ENCODE peak calls at places on chromosome 22, in six cellular contexts. B is HCT116, K is SK-N-SH, R is HepG2, L is GM12878, G is K562. D is an unnamed sample.

GRCh38 chr22:19797631-19798319 is 37.2 kb downstream of the TBX1 start:
- DNase-seq in B (no peak), K (no peak), R (no peak), L (no peak), G (no peak), D (no peak)

GRCh38 chr22:35299217-35299716 is 427 bp upstream of the TOM1 start:
- DNase-seq in B (no peak), K (peak; percentile 60), R (no peak), L (no peak), G (no peak), D (no peak)

GRCh38 chr22:30439836-30440235 is 14.3 kb downstream of the MTFP1 start:
- DNase-seq in B (no peak), K (no peak), R (no peak), L (no peak), G (no peak), D (no peak)

GRCh38 chr22:19941365-19942070 is at the start of the genes COMT and TXNRD2:
- DNase-seq in B (no peak), K (peak; percentile 96), R (no peak), L (no peak), G (peak; percentile 100), D (peak; percentile 57)

GRCh38 chr22:30238661-30239420 is 7.7 kb downstream of the LIF start:
- DNase-seq in B (no peak), K (no peak), R (no peak), L (no peak), G (peak; percentile 55), D (no peak)

GRCh38 chr22:36383110-36383581 is 4.6 kb downstream of the MYH9 start:
- DNase-seq in B (no peak), K (no peak), R (no peak), L (peak; percentile 89), G (peak; percentile 41), D (peak; percentile 75)

GRCh38 chr22:46737105-46737975 is 712 bp downstream of the CERK start:
- DNase-seq in B (no peak), K (no peak), R (no peak), L (no peak), G (peak; percentile 54), D (no peak)

GRCh38 chr22:19943665-19944026 is 2.0 kb upstream of the TXNRD2 start:
- DNase-seq in B (no peak), K (peak; percentile 46), R (peak; percentile 61), L (no peak), G (peak; percentile 76), D (peak; percentile 30)

GRCh38 chr22:46001426-46002106 is 24.6 kb upstream of the WNT7B start:
- DNase-seq in B (no peak), K (no peak), R (no peak), L (no peak), G (no peak), D (no peak)

GRCh38 chr22:44293034-44293433 is 19.7 kb downstream of the SHISAL1 start:
- DNase-seq in B (no peak), K (no peak), R (no peak), L (no peak), G (no peak), D (no peak)

GRCh38 chr22:36925388-36926290 is 12.2 kb downstream of the CSF2RB start:
- DNase-seq in B (no peak), K (no peak), R (no peak), L (no peak), G (no peak), D (no peak)

GRCh38 chr22:41234815-41235687 is 5.7 kb downstream of the CHADL start:
- DNase-seq in B (no peak), K (no peak), R (peak; percentile 82), L (no peak), G (no peak), D (no peak)

GRCh38 chr22:23107487-23108323 is 34.1 kb downstream of the RSPH14 start:
- DNase-seq in B (no peak), K (no peak), R (no peak), L (no peak), G (no peak), D (no peak)

GRCh38 chr22:20324139-20324516 is 4.3 kb upstream of the DGCR6L start:
- DNase-seq in B (no peak), K (no peak), R (peak; percentile 0), L (no peak), G (no peak), D (no peak)

GRCh38 chr22:36856121-36856791 is 4.5 kb upstream of the NCF4 start:
- DNase-seq in B (peak; percentile 73), K (peak; percentile 89), R (peak; percentile 66), L (no peak), G (peak; percentile 77), D (peak; percentile 88)

GRCh38 chr22:23110922-23111527 is 30.8 kb downstream of the RSPH14 start:
- DNase-seq in B (no peak), K (no peak), R (no peak), L (no peak), G (peak; percentile 54), D (no peak)

GRCh38 chr22:47050601-47051051 is 288.2 kb downstream of the TBC1D22A start:
- DNase-seq in B (no peak), K (no peak), R (no peak), L (no peak), G (no peak), D (no peak)

GRCh38 chr22:47196881-47197701 is 434.6 kb downstream of the TBC1D22A start:
- DNase-seq in B (no peak), K (no peak), R (no peak), L (no peak), G (no peak), D (no peak)

GRCh38 chr22:26586556-26587325 is 3.2 kb downstream of the TPST2 start:
- DNase-seq in B (no peak), K (no peak), R (no peak), L (no peak), G (no peak), D (no peak)

GRCh38 chr22:36595154-36595553 is 66.2 kb upstream of the EIF3D start:
- DNase-seq in B (no peak), K (no peak), R (no peak), L (no peak), G (no peak), D (no peak)

GRCh38 chr22:45317551-45318167 is 7.9 kb downstream of the FAM118A start:
- DNase-seq in B (no peak), K (peak; percentile 70), R (no peak), L (no peak), G (no peak), D (peak; percentile 10)

GRCh38 chr22:29263791-29264216 is 4.0 kb downstream of the RHBDD3 start:
- DNase-seq in B (no peak), K (peak; percentile 9), R (no peak), L (no peak), G (no peak), D (no peak)

GRCh38 chr22:20456722-20457076 is 19.1 kb upstream of the SCARF2 start:
- DNase-seq in B (no peak), K (no peak), R (no peak), L (no peak), G (no peak), D (no peak)

GRCh38 chr22:36125994-36126531 is 34.5 kb downstream of the APOL3 start:
- DNase-seq in B (no peak), K (no peak), R (no peak), L (no peak), G (no peak), D (no peak)

GRCh38 chr22:29003975-29004646 is 57.5 kb downstream of the C22orf31 start:
- DNase-seq in B (no peak), K (no peak), R (peak; percentile 43), L (no peak), G (no peak), D (peak; percentile 58)

GRCh38 chr22:31286360-31287255 is 5.7 kb downstream of the PIK3IP1 start:
- DNase-seq in B (no peak), K (no peak), R (no peak), L (no peak), G (no peak), D (no peak)

GRCh38 chr22:21835378-21835777 is 32.1 kb downstream of the MAPK1 start:
- DNase-seq in B (no peak), K (no peak), R (no peak), L (no peak), G (no peak), D (no peak)

GRCh38 chr22:21834869-21835268 is 32.6 kb downstream of the MAPK1 start:
- DNase-seq in B (no peak), K (no peak), R (no peak), L (peak; percentile 23), G (no peak), D (no peak)

GRCh38 chr22:21829523-21829922 is 37.9 kb downstream of the MAPK1 start:
- DNase-seq in B (no peak), K (no peak), R (no peak), L (no peak), G (no peak), D (no peak)

GRCh38 chr22:21828268-21828638 is 39.2 kb downstream of the MAPK1 start:
- DNase-seq in B (no peak), K (no peak), R (no peak), L (no peak), G (no peak), D (no peak)

GRCh38 chr22:21832291-21833290 is 34.9 kb downstream of the MAPK1 start:
- DNase-seq in B (no peak), K (no peak), R (no peak), L (no peak), G (peak; percentile 74), D (no peak)
- TF ChIP-seq JUND in B (no peak), K (no peak), R (no peak), L (no peak), G (no peak), D (no peak)

DNA sequence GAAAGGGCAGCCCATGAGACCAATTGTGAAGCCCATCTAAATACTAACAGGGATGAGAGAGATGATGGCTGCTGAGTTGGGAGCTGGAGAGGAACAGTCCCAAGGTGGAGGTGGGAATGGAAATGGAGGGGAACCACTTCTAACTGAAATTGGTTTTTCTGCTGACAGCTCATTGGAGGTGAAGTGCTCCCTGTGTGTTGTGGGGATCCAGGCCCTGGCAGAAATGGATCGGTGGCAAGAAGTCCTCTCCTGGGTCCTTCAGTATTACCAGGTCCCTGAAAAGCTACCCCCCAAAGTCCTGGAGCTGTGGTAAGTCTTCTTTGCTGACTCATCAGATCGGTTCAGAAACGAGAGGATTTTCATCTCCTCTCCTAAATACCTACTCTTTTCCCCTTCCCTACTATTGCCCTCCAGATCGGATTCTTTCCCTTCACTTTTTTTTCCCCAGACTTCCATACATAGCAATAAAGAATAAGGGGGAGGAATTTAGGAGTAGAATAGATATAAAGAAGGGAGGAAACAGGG is 2.0 kb downstream of the PEX26 start:
- DNase-seq in B (no peak), K (no peak), R (no peak), L (no peak), G (no peak), D (no peak)
- TF ChIP-seq JUND in B (no peak), K (no peak), R (no peak), L (no peak), G (no peak), D (no peak)

GRCh38 chr22:37957232-37957631 is 3.7 kb downstream of the POLR2F start:
- DNase-seq in B (no peak), K (no peak), R (no peak), L (no peak), G (no peak), D (no peak)

GRCh38 chr22:37951305-37951704 is 2.1 kb downstream of the C22orf23 start:
- DNase-seq in B (no peak), K (no peak), R (peak; percentile 47), L (no peak), G (peak; percentile 32), D (no peak)

GRCh38 chr22:37953437-37954179 is at the start of the genes C22orf23 and POLR2F:
- DNase-seq in B (peak; percentile 86), K (peak; percentile 90), R (peak; percentile 92), L (peak; percentile 88), G (peak; percentile 95), D (peak; percentile 82)

GRCh38 chr22:37953062-37953436 is 352 bp downstream of the C22orf23 start:
- DNase-seq in B (no peak), K (no peak), R (no peak), L (no peak), G (peak; percentile 32), D (no peak)
- TF ChIP-seq JUND in B (no peak), K (no peak), R (no peak), L (no peak), G (no peak), D (no peak)

GRCh38 chr22:27919943-27920755 is 1.1 kb upstream of the PITPNB start:
- DNase-seq in B (no peak), K (peak; percentile 25), R (peak; percentile 55), L (no peak), G (no peak), D (peak; percentile 6)
- TF ChIP-seq JUND in B (no peak), K (no peak), R (no peak), L (no peak), G (no peak), D (no peak)

D was measured in T47D.